ENCODE peak calls at places on chromosome 12, in nine cellular contexts. One of them, this sample, is unnamed.

GRCh38 chr12:106074706-106075392 is 63.9 kb downstream of the NUAK1 start:
- DNase-seq in psoas muscle: no peak
- DNase-seq in non-pigmented ciliary epithelial cell: no peak
- DNase-seq in EL: peak
- DNase-seq in fibroblast of the aortic adventitia: peak
- DNase-seq in HTR-8/SVneo: peak
- DNase-seq in T-helper 1 cell: no peak
- DNase-seq in AG09319: no peak
- DNase-seq in germinal center: no peak
- DNase-seq in this sample: no peak

GRCh38 chr12:120115066-120115465 is 1.5 kb downstream of the RAB35 start:
- DNase-seq in HTR-8/SVneo: no peak
- DNase-seq in germinal center: no peak
- DNase-seq in fibroblast of the aortic adventitia: no peak
- DNase-seq in psoas muscle: no peak
- DNase-seq in non-pigmented ciliary epithelial cell: no peak
- DNase-seq in EL: no peak
- DNase-seq in AG09319: no peak
- DNase-seq in T-helper 1 cell: no peak
- DNase-seq in this sample: no peak

GRCh38 chr12:50248406-50248805 is 34.9 kb downstream of the LIMA1 start:
- DNase-seq in AG09319: no peak
- DNase-seq in germinal center: no peak
- DNase-seq in T-helper 1 cell: no peak
- DNase-seq in non-pigmented ciliary epithelial cell: no peak
- DNase-seq in fibroblast of the aortic adventitia: no peak
- DNase-seq in HTR-8/SVneo: no peak
- DNase-seq in psoas muscle: no peak
- DNase-seq in EL: no peak
- DNase-seq in this sample: no peak

GRCh38 chr12:103350116-103350515 is 145.7 kb downstream of the C12orf42 start:
- DNase-seq in non-pigmented ciliary epithelial cell: no peak
- DNase-seq in fibroblast of the aortic adventitia: no peak
- DNase-seq in germinal center: no peak
- DNase-seq in T-helper 1 cell: no peak
- DNase-seq in psoas muscle: no peak
- DNase-seq in EL: no peak
- DNase-seq in AG09319: no peak
- DNase-seq in HTR-8/SVneo: no peak
- DNase-seq in this sample: no peak

GRCh38 chr12:108310489-108310888 is 28.6 kb downstream of the CMKLR1 start:
- DNase-seq in HTR-8/SVneo: no peak
- DNase-seq in AG09319: no peak
- DNase-seq in fibroblast of the aortic adventitia: no peak
- DNase-seq in germinal center: no peak
- DNase-seq in EL: no peak
- DNase-seq in non-pigmented ciliary epithelial cell: no peak
- DNase-seq in psoas muscle: no peak
- DNase-seq in T-helper 1 cell: no peak
- DNase-seq in this sample: no peak

GRCh38 chr12:79547735-79548347 is 142.9 kb downstream of the PAWR start:
- DNase-seq in AG09319: peak
- DNase-seq in fibroblast of the aortic adventitia: peak
- DNase-seq in T-helper 1 cell: no peak
- DNase-seq in non-pigmented ciliary epithelial cell: no peak
- DNase-seq in germinal center: peak
- DNase-seq in EL: peak
- DNase-seq in HTR-8/SVneo: peak
- DNase-seq in psoas muscle: no peak
- DNase-seq in this sample: no peak

GRCh38 chr12:6461401-6462233 is 8.9 kb downstream of the VAMP1 start:
- DNase-seq in germinal center: peak
- DNase-seq in AG09319: no peak
- DNase-seq in EL: peak
- DNase-seq in fibroblast of the aortic adventitia: no peak
- DNase-seq in non-pigmented ciliary epithelial cell: no peak
- DNase-seq in T-helper 1 cell: peak
- DNase-seq in psoas muscle: no peak
- DNase-seq in HTR-8/SVneo: no peak
- DNase-seq in this sample: peak

GRCh38 chr12:126784328-126784921 is 1482.5 kb upstream of the TMEM132C start:
- DNase-seq in HTR-8/SVneo: peak
- DNase-seq in fibroblast of the aortic adventitia: peak
- DNase-seq in germinal center: no peak
- DNase-seq in psoas muscle: no peak
- DNase-seq in T-helper 1 cell: no peak
- DNase-seq in non-pigmented ciliary epithelial cell: peak
- DNase-seq in EL: peak
- DNase-seq in AG09319: no peak
- DNase-seq in this sample: no peak

GRCh38 chr12:123335490-123335889 is 29.2 kb downstream of the SBNO1 start:
- DNase-seq in psoas muscle: no peak
- DNase-seq in AG09319: no peak
- DNase-seq in HTR-8/SVneo: no peak
- DNase-seq in germinal center: no peak
- DNase-seq in non-pigmented ciliary epithelial cell: no peak
- DNase-seq in fibroblast of the aortic adventitia: no peak
- DNase-seq in T-helper 1 cell: no peak
- DNase-seq in EL: no peak
- DNase-seq in this sample: no peak

GRCh38 chr12:131113562-131113961 is 159.9 kb downstream of the ADGRD1 start:
- DNase-seq in germinal center: no peak
- DNase-seq in psoas muscle: peak
- DNase-seq in EL: no peak
- DNase-seq in HTR-8/SVneo: no peak
- DNase-seq in fibroblast of the aortic adventitia: no peak
- DNase-seq in T-helper 1 cell: no peak
- DNase-seq in non-pigmented ciliary epithelial cell: no peak
- DNase-seq in AG09319: no peak
- DNase-seq in this sample: no peak

GRCh38 chr12:11182529-11182928 is 4.2 kb downstream of the TAS2R42 start:
- DNase-seq in T-helper 1 cell: no peak
- DNase-seq in AG09319: no peak
- DNase-seq in HTR-8/SVneo: no peak
- DNase-seq in psoas muscle: no peak
- DNase-seq in germinal center: no peak
- DNase-seq in non-pigmented ciliary epithelial cell: no peak
- DNase-seq in fibroblast of the aortic adventitia: no peak
- DNase-seq in EL: no peak
- DNase-seq in this sample: no peak

GRCh38 chr12:22935090-22935489 is 310.1 kb downstream of the ETNK1 start:
- DNase-seq in HTR-8/SVneo: no peak
- DNase-seq in non-pigmented ciliary epithelial cell: no peak
- DNase-seq in psoas muscle: no peak
- DNase-seq in AG09319: no peak
- DNase-seq in T-helper 1 cell: no peak
- DNase-seq in EL: peak
- DNase-seq in germinal center: no peak
- DNase-seq in fibroblast of the aortic adventitia: no peak
- DNase-seq in this sample: no peak

GRCh38 chr12:117140397-117141096 is 41.3 kb upstream of the TESC start:
- DNase-seq in psoas muscle: no peak
- DNase-seq in non-pigmented ciliary epithelial cell: no peak
- DNase-seq in HTR-8/SVneo: no peak
- DNase-seq in EL: no peak
- DNase-seq in fibroblast of the aortic adventitia: no peak
- DNase-seq in AG09319: no peak
- DNase-seq in T-helper 1 cell: no peak
- DNase-seq in germinal center: no peak
- DNase-seq in this sample: no peak

GRCh38 chr12:112347521-112347920 is 34.7 kb downstream of the HECTD4 start:
- DNase-seq in T-helper 1 cell: no peak
- DNase-seq in EL: peak
- DNase-seq in germinal center: no peak
- DNase-seq in AG09319: no peak
- DNase-seq in non-pigmented ciliary epithelial cell: peak
- DNase-seq in fibroblast of the aortic adventitia: peak
- DNase-seq in HTR-8/SVneo: no peak
- DNase-seq in psoas muscle: no peak
- DNase-seq in this sample: no peak

GRCh38 chr12:48853228-48853688 is 1.3 kb upstream of the DDX23 start:
- DNase-seq in psoas muscle: peak
- DNase-seq in T-helper 1 cell: peak
- DNase-seq in AG09319: peak
- DNase-seq in non-pigmented ciliary epithelial cell: peak
- DNase-seq in fibroblast of the aortic adventitia: peak
- DNase-seq in germinal center: peak
- DNase-seq in HTR-8/SVneo: peak
- DNase-seq in EL: peak
- DNase-seq in this sample: peak

GRCh38 chr12:75294797-75295196 is 35.3 kb downstream of the CAPS2 start:
- DNase-seq in germinal center: no peak
- DNase-seq in AG09319: no peak
- DNase-seq in non-pigmented ciliary epithelial cell: no peak
- DNase-seq in T-helper 1 cell: no peak
- DNase-seq in HTR-8/SVneo: no peak
- DNase-seq in psoas muscle: no peak
- DNase-seq in EL: no peak
- DNase-seq in fibroblast of the aortic adventitia: no peak
- DNase-seq in this sample: no peak

GRCh38 chr12:122437656-122438121 is 15.2 kb upstream of the CLIP1 start:
- DNase-seq in germinal center: no peak
- DNase-seq in T-helper 1 cell: no peak
- DNase-seq in HTR-8/SVneo: no peak
- DNase-seq in EL: peak
- DNase-seq in non-pigmented ciliary epithelial cell: no peak
- DNase-seq in psoas muscle: peak
- DNase-seq in AG09319: no peak
- DNase-seq in fibroblast of the aortic adventitia: peak
- DNase-seq in this sample: no peak

GRCh38 chr12:15939111-15939510 is 28.0 kb downstream of the DERA start:
- DNase-seq in non-pigmented ciliary epithelial cell: no peak
- DNase-seq in fibroblast of the aortic adventitia: no peak
- DNase-seq in EL: no peak
- DNase-seq in psoas muscle: no peak
- DNase-seq in HTR-8/SVneo: no peak
- DNase-seq in AG09319: no peak
- DNase-seq in germinal center: no peak
- DNase-seq in T-helper 1 cell: no peak
- DNase-seq in this sample: no peak

GRCh38 chr12:79549531-79550271 is 141.1 kb downstream of the PAWR start:
- DNase-seq in AG09319: no peak
- DNase-seq in fibroblast of the aortic adventitia: peak
- DNase-seq in germinal center: no peak
- DNase-seq in psoas muscle: no peak
- DNase-seq in EL: no peak
- DNase-seq in non-pigmented ciliary epithelial cell: peak
- DNase-seq in T-helper 1 cell: no peak
- DNase-seq in HTR-8/SVneo: no peak
- DNase-seq in this sample: no peak

GRCh38 chr12:50647479-50647878 is 116.4 kb upstream of the ATF1 start:
- DNase-seq in psoas muscle: no peak
- DNase-seq in HTR-8/SVneo: no peak
- DNase-seq in T-helper 1 cell: no peak
- DNase-seq in germinal center: no peak
- DNase-seq in EL: peak
- DNase-seq in non-pigmented ciliary epithelial cell: peak
- DNase-seq in fibroblast of the aortic adventitia: peak
- DNase-seq in AG09319: no peak
- DNase-seq in this sample: no peak

GRCh38 chr12:69779928-69780327 is 41.3 kb downstream of the RAB3IP start:
- DNase-seq in AG09319: no peak
- DNase-seq in non-pigmented ciliary epithelial cell: peak
- DNase-seq in HTR-8/SVneo: peak
- DNase-seq in EL: peak
- DNase-seq in fibroblast of the aortic adventitia: peak
- DNase-seq in germinal center: peak
- DNase-seq in psoas muscle: no peak
- DNase-seq in T-helper 1 cell: no peak
- DNase-seq in this sample: no peak

GRCh38 chr12:79300199-79300568 is 390.6 kb downstream of the PAWR start:
- DNase-seq in EL: peak
- DNase-seq in psoas muscle: no peak
- DNase-seq in HTR-8/SVneo: no peak
- DNase-seq in fibroblast of the aortic adventitia: no peak
- DNase-seq in non-pigmented ciliary epithelial cell: peak
- DNase-seq in T-helper 1 cell: no peak
- DNase-seq in germinal center: no peak
- DNase-seq in AG09319: no peak
- DNase-seq in this sample: no peak

GRCh38 chr12:13234045-13234641 is 37.6 kb downstream of the EMP1 start:
- DNase-seq in T-helper 1 cell: no peak
- DNase-seq in EL: peak
- DNase-seq in non-pigmented ciliary epithelial cell: no peak
- DNase-seq in fibroblast of the aortic adventitia: peak
- DNase-seq in germinal center: peak
- DNase-seq in AG09319: no peak
- DNase-seq in HTR-8/SVneo: peak
- DNase-seq in psoas muscle: no peak
- DNase-seq in this sample: no peak

GRCh38 chr12:47121146-47121545 is 41.4 kb upstream of the AMIGO2 start:
- DNase-seq in germinal center: no peak
- DNase-seq in EL: peak
- DNase-seq in fibroblast of the aortic adventitia: no peak
- DNase-seq in AG09319: no peak
- DNase-seq in HTR-8/SVneo: no peak
- DNase-seq in psoas muscle: no peak
- DNase-seq in non-pigmented ciliary epithelial cell: no peak
- DNase-seq in T-helper 1 cell: no peak
- DNase-seq in this sample: no peak

GRCh38 chr12:122862110-122862634 is 26.9 kb downstream of the HIP1R start:
- DNase-seq in EL: no peak
- DNase-seq in fibroblast of the aortic adventitia: no peak
- DNase-seq in psoas muscle: no peak
- DNase-seq in germinal center: no peak
- DNase-seq in non-pigmented ciliary epithelial cell: no peak
- DNase-seq in HTR-8/SVneo: no peak
- DNase-seq in T-helper 1 cell: no peak
- DNase-seq in AG09319: no peak
- DNase-seq in this sample: no peak

GRCh38 chr12:22657538-22657937 is 32.6 kb downstream of the ETNK1 start:
- DNase-seq in fibroblast of the aortic adventitia: no peak
- DNase-seq in AG09319: no peak
- DNase-seq in HTR-8/SVneo: no peak
- DNase-seq in germinal center: no peak
- DNase-seq in non-pigmented ciliary epithelial cell: no peak
- DNase-seq in EL: no peak
- DNase-seq in psoas muscle: no peak
- DNase-seq in T-helper 1 cell: no peak
- DNase-seq in this sample: no peak

GRCh38 chr12:3973939-3974644 is 100.9 kb upstream of the PARP11 start:
- DNase-seq in AG09319: no peak
- DNase-seq in EL: no peak
- DNase-seq in fibroblast of the aortic adventitia: no peak
- DNase-seq in psoas muscle: no peak
- DNase-seq in HTR-8/SVneo: no peak
- DNase-seq in T-helper 1 cell: no peak
- DNase-seq in germinal center: no peak
- DNase-seq in non-pigmented ciliary epithelial cell: no peak
- DNase-seq in this sample: peak

GRCh38 chr12:56267443-56268071 is 815 bp downstream of the COQ10A start:
- DNase-seq in fibroblast of the aortic adventitia: peak
- DNase-seq in T-helper 1 cell: no peak
- DNase-seq in germinal center: no peak
- DNase-seq in non-pigmented ciliary epithelial cell: no peak
- DNase-seq in psoas muscle: peak
- DNase-seq in HTR-8/SVneo: no peak
- DNase-seq in AG09319: no peak
- DNase-seq in EL: no peak
- DNase-seq in this sample: no peak

GRCh38 chr12:12890815-12891645 is at the start of gene GPRC5A:
- DNase-seq in germinal center: peak
- DNase-seq in non-pigmented ciliary epithelial cell: no peak
- DNase-seq in psoas muscle: peak
- DNase-seq in AG09319: peak
- DNase-seq in EL: peak
- DNase-seq in fibroblast of the aortic adventitia: peak
- DNase-seq in HTR-8/SVneo: peak
- DNase-seq in T-helper 1 cell: no peak
- DNase-seq in this sample: no peak

GRCh38 chr12:109134186-109134917 is 18.0 kb downstream of the ACACB start:
- DNase-seq in germinal center: no peak
- DNase-seq in HTR-8/SVneo: peak
- DNase-seq in T-helper 1 cell: no peak
- DNase-seq in EL: peak
- DNase-seq in fibroblast of the aortic adventitia: peak
- DNase-seq in AG09319: peak
- DNase-seq in psoas muscle: peak
- DNase-seq in non-pigmented ciliary epithelial cell: no peak
- DNase-seq in this sample: no peak

GRCh38 chr12:124751654-124752355 is 111.9 kb downstream of the SCARB1 start:
- DNase-seq in AG09319: no peak
- DNase-seq in germinal center: no peak
- DNase-seq in T-helper 1 cell: no peak
- DNase-seq in psoas muscle: no peak
- DNase-seq in non-pigmented ciliary epithelial cell: no peak
- DNase-seq in HTR-8/SVneo: no peak
- DNase-seq in fibroblast of the aortic adventitia: no peak
- DNase-seq in EL: no peak
- DNase-seq in this sample: no peak

This sample was measured in stimulated activated naive B cell treated with anti-CD40 and anti-IgM and Interleukin-4, amounts not matched to agents 10 μg/mL and 1 μg/mL and 100 μg/mL, for 72 hours.